ENCODE peak calls at places on chromosome 4, in six cellular contexts. One of them, this sample, is unnamed.

GRCh38 chr4:8846046-8846720 is 25.5 kb downstream of the HMX1 start:
- DNase-seq in choroid plexus epithelial cell: no peak
- DNase-seq in NCI-H1092 treated with DMSO at 0.1 percent for 48 hours: no peak
- DNase-seq in NCI-H187: no peak
- DNase-seq in effector memory CD8-positive, alpha-beta T cell: no peak
- DNase-seq in occipital lobe: no peak
- DNase-seq in this sample: peak; percentile 29

GRCh38 chr4:55613621-55614020 is 21.6 kb upstream of the PDCL2 start:
- DNase-seq in NCI-H1092 treated with DMSO at 0.1 percent for 48 hours: no peak
- DNase-seq in choroid plexus epithelial cell: no peak
- DNase-seq in effector memory CD8-positive, alpha-beta T cell: no peak
- DNase-seq in occipital lobe: no peak
- DNase-seq in NCI-H187: no peak
- DNase-seq in this sample: no peak

GRCh38 chr4:3725936-3726895 is 40.0 kb upstream of the ADRA2C start:
- DNase-seq in occipital lobe: no peak
- DNase-seq in effector memory CD8-positive, alpha-beta T cell: no peak
- DNase-seq in choroid plexus epithelial cell: no peak
- DNase-seq in NCI-H1092 treated with DMSO at 0.1 percent for 48 hours: no peak
- DNase-seq in NCI-H187: no peak
- DNase-seq in this sample: no peak

GRCh38 chr4:14237911-14238310 is 610.4 kb upstream of the BOD1L1 start:
- DNase-seq in NCI-H1092 treated with DMSO at 0.1 percent for 48 hours: no peak
- DNase-seq in effector memory CD8-positive, alpha-beta T cell: no peak
- DNase-seq in choroid plexus epithelial cell: no peak
- DNase-seq in NCI-H187: no peak
- DNase-seq in occipital lobe: no peak
- DNase-seq in this sample: no peak

GRCh38 chr4:184028571-184028996 is 123.5 kb downstream of the STOX2 start:
- DNase-seq in choroid plexus epithelial cell: no peak
- DNase-seq in occipital lobe: no peak
- DNase-seq in NCI-H187: no peak
- DNase-seq in NCI-H1092 treated with DMSO at 0.1 percent for 48 hours: no peak
- DNase-seq in effector memory CD8-positive, alpha-beta T cell: no peak
- DNase-seq in this sample: no peak

GRCh38 chr4:7394681-7395451 is 39.9 kb downstream of the PSAPL1 start:
- DNase-seq in choroid plexus epithelial cell: no peak
- DNase-seq in NCI-H187: no peak
- DNase-seq in NCI-H1092 treated with DMSO at 0.1 percent for 48 hours: no peak
- DNase-seq in occipital lobe: no peak
- DNase-seq in effector memory CD8-positive, alpha-beta T cell: no peak
- DNase-seq in this sample: peak; percentile 61

GRCh38 chr4:81482344-81482743 is 10.6 kb upstream of the RASGEF1B start:
- DNase-seq in effector memory CD8-positive, alpha-beta T cell: no peak
- DNase-seq in NCI-H1092 treated with DMSO at 0.1 percent for 48 hours: no peak
- DNase-seq in occipital lobe: no peak
- DNase-seq in choroid plexus epithelial cell: no peak
- DNase-seq in NCI-H187: no peak
- DNase-seq in this sample: no peak

GRCh38 chr4:6925357-6925836 is 15.8 kb downstream of the TBC1D14 start:
- DNase-seq in choroid plexus epithelial cell: no peak
- DNase-seq in effector memory CD8-positive, alpha-beta T cell: no peak
- DNase-seq in NCI-H187: no peak
- DNase-seq in occipital lobe: no peak
- DNase-seq in NCI-H1092 treated with DMSO at 0.1 percent for 48 hours: no peak
- DNase-seq in this sample: no peak

GRCh38 chr4:15756361-15756861 is 21.7 kb upstream of the CD38 start:
- DNase-seq in effector memory CD8-positive, alpha-beta T cell: peak; percentile 71
- DNase-seq in occipital lobe: no peak
- DNase-seq in choroid plexus epithelial cell: peak; percentile 73
- DNase-seq in NCI-H187: no peak
- DNase-seq in NCI-H1092 treated with DMSO at 0.1 percent for 48 hours: no peak
- DNase-seq in this sample: no peak

GRCh38 chr4:10050171-10051120 is 29.1 kb upstream of the SLC2A9 start:
- DNase-seq in NCI-H1092 treated with DMSO at 0.1 percent for 48 hours: no peak
- DNase-seq in occipital lobe: no peak
- DNase-seq in effector memory CD8-positive, alpha-beta T cell: no peak
- DNase-seq in choroid plexus epithelial cell: no peak
- DNase-seq in NCI-H187: no peak
- DNase-seq in this sample: no peak